ENCODE peak calls at places on chromosome 14, in seven cellular contexts. One of them, this sample, is unnamed.

GRCh38 chr14:50829472-50830043 is 1.4 kb downstream of the NIN start:
- DNase-seq in esophagus squamous epithelium: no peak
- DNase-seq in Panc1: no peak
- DNase-seq in vagina: no peak
- DNase-seq in endodermal cell: no peak
- DNase-seq in HCT116: no peak
- DNase-seq in NT2/D1: no peak
- DNase-seq in this sample: no peak

GRCh38 chr14:63727231-63727735 is 582 bp downstream of the SGPP1 start:
- DNase-seq in HCT116: no peak
- DNase-seq in esophagus squamous epithelium: no peak
- DNase-seq in vagina: no peak
- DNase-seq in endodermal cell: peak; percentile 81
- DNase-seq in Panc1: no peak
- DNase-seq in NT2/D1: peak; percentile 6
- DNase-seq in this sample: peak; percentile 41

GRCh38 chr14:68309121-68309520 is 483.7 kb downstream of the ZFP36L1 start:
- DNase-seq in endodermal cell: no peak
- DNase-seq in vagina: no peak
- DNase-seq in Panc1: no peak
- DNase-seq in NT2/D1: no peak
- DNase-seq in esophagus squamous epithelium: no peak
- DNase-seq in HCT116: no peak
- DNase-seq in this sample: no peak

GRCh38 chr14:26595922-26596721 is 1.7 kb downstream of the NOVA1 start:
- DNase-seq in NT2/D1: no peak
- DNase-seq in esophagus squamous epithelium: no peak
- DNase-seq in endodermal cell: no peak
- DNase-seq in HCT116: no peak
- DNase-seq in vagina: no peak
- DNase-seq in Panc1: no peak
- DNase-seq in this sample: no peak

GRCh38 chr14:66137076-66137475 is 349.1 kb upstream of the CCDC196 start:
- DNase-seq in vagina: no peak
- DNase-seq in Panc1: no peak
- DNase-seq in HCT116: no peak
- DNase-seq in esophagus squamous epithelium: no peak
- DNase-seq in endodermal cell: no peak
- DNase-seq in NT2/D1: no peak
- DNase-seq in this sample: no peak

GRCh38 chr14:21264025-21264801 is 5.0 kb downstream of the HNRNPC start:
- DNase-seq in endodermal cell: no peak
- DNase-seq in esophagus squamous epithelium: no peak
- DNase-seq in NT2/D1: no peak
- DNase-seq in HCT116: no peak
- DNase-seq in Panc1: no peak
- DNase-seq in vagina: no peak
- DNase-seq in this sample: peak; percentile 54

GRCh38 chr14:64721391-64721791 is 17.2 kb downstream of the PLEKHG3 start:
- DNase-seq in endodermal cell: peak; percentile 51
- DNase-seq in esophagus squamous epithelium: no peak
- DNase-seq in Panc1: no peak
- DNase-seq in NT2/D1: no peak
- DNase-seq in HCT116: no peak
- DNase-seq in vagina: no peak
- DNase-seq in this sample: peak; percentile 91

GRCh38 chr14:74592476-74593191 is 19.4 kb downstream of the LTBP2 start:
- DNase-seq in HCT116: no peak
- DNase-seq in endodermal cell: no peak
- DNase-seq in esophagus squamous epithelium: no peak
- DNase-seq in Panc1: no peak
- DNase-seq in vagina: no peak
- DNase-seq in NT2/D1: no peak
- DNase-seq in this sample: no peak

GRCh38 chr14:33480589-33481184 is 470.2 kb downstream of the EGLN3 start:
- DNase-seq in HCT116: no peak
- DNase-seq in Panc1: no peak
- DNase-seq in esophagus squamous epithelium: no peak
- DNase-seq in endodermal cell: no peak
- DNase-seq in NT2/D1: no peak
- DNase-seq in vagina: no peak
- DNase-seq in this sample: no peak

GRCh38 chr14:69288001-69288771 is 28.2 kb downstream of the GALNT16 start:
- DNase-seq in NT2/D1: no peak
- DNase-seq in HCT116: no peak
- DNase-seq in endodermal cell: peak; percentile 58
- DNase-seq in Panc1: no peak
- DNase-seq in esophagus squamous epithelium: no peak
- DNase-seq in vagina: no peak
- DNase-seq in this sample: no peak

GRCh38 chr14:20409226-20409625 is 4.1 kb downstream of the TEP1 start:
- DNase-seq in HCT116: no peak
- DNase-seq in Panc1: no peak
- DNase-seq in endodermal cell: no peak
- DNase-seq in NT2/D1: no peak
- DNase-seq in esophagus squamous epithelium: no peak
- DNase-seq in vagina: no peak
- DNase-seq in this sample: no peak

GRCh38 chr14:65156568-65157366 is 54.5 kb upstream of the MAX start:
- DNase-seq in endodermal cell: no peak
- DNase-seq in esophagus squamous epithelium: no peak
- DNase-seq in HCT116: no peak
- DNase-seq in Panc1: no peak
- DNase-seq in NT2/D1: no peak
- DNase-seq in vagina: no peak
- DNase-seq in this sample: no peak

GRCh38 chr14:73237786-73238261 is 518 bp downstream of the PAPLN start:
- DNase-seq in Panc1: no peak
- DNase-seq in HCT116: no peak
- DNase-seq in esophagus squamous epithelium: no peak
- DNase-seq in vagina: peak; percentile 85
- DNase-seq in endodermal cell: peak; percentile 72
- DNase-seq in NT2/D1: no peak
- DNase-seq in this sample: no peak

GRCh38 chr14:86712176-86712575 is 1182.2 kb downstream of the FLRT2 start:
- DNase-seq in esophagus squamous epithelium: no peak
- DNase-seq in HCT116: no peak
- DNase-seq in NT2/D1: no peak
- DNase-seq in Panc1: no peak
- DNase-seq in vagina: no peak
- DNase-seq in endodermal cell: no peak
- DNase-seq in this sample: no peak

GRCh38 chr14:77867476-77867875 is 67.6 kb downstream of the ADCK1 start:
- DNase-seq in NT2/D1: no peak
- DNase-seq in HCT116: no peak
- DNase-seq in esophagus squamous epithelium: no peak
- DNase-seq in Panc1: no peak
- DNase-seq in endodermal cell: no peak
- DNase-seq in vagina: no peak
- DNase-seq in this sample: no peak

GRCh38 chr14:100223332-100224171 is 15.4 kb upstream of the YY1 start:
- DNase-seq in NT2/D1: no peak
- DNase-seq in vagina: no peak
- DNase-seq in HCT116: no peak
- DNase-seq in Panc1: no peak
- DNase-seq in esophagus squamous epithelium: no peak
- DNase-seq in endodermal cell: peak; percentile 59
- DNase-seq in this sample: no peak

GRCh38 chr14:64293976-64294671 is at the start of gene ESR2:
- DNase-seq in vagina: no peak
- DNase-seq in endodermal cell: peak; percentile 80
- DNase-seq in HCT116: no peak
- DNase-seq in Panc1: no peak
- DNase-seq in esophagus squamous epithelium: no peak
- DNase-seq in NT2/D1: peak; percentile 11
- DNase-seq in this sample: peak; percentile 14

GRCh38 chr14:50860478-50861086 is 11.3 kb upstream of the ABHD12B start:
- DNase-seq in endodermal cell: peak; percentile 96
- DNase-seq in vagina: no peak
- DNase-seq in HCT116: peak; percentile 71
- DNase-seq in Panc1: peak; percentile 42
- DNase-seq in NT2/D1: peak; percentile 51
- DNase-seq in esophagus squamous epithelium: peak; percentile 3
- DNase-seq in this sample: peak; percentile 74

DNA sequence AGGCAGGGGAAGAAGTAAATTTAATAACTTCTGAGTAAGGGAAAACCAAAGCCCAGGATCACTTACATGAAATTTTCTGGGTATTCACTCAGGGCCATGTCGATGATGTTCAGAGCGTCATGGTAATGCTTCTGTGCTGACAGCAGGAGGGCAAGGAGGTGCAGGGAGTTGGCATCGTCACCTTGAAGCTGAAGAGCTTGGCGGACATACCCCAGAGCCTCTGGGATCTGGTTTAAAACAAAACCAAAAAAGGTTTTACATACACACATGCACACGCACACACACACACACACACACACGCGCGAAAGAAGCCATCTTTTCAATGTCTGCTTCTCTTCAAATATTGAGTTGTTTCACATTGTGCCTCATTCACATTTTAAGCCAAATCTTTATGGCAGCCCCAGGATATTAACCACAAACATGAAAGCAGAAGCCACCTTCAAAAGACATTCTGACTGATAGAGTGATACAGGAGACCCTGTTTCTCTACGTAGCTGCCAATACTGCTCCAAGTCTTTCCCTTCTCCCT is 172.2 kb downstream of the TTC7B start:
- DNase-seq in NT2/D1: no peak
- DNase-seq in endodermal cell: no peak
- DNase-seq in esophagus squamous epithelium: no peak
- DNase-seq in Panc1: no peak
- DNase-seq in HCT116: no peak
- DNase-seq in vagina: no peak
- DNase-seq in this sample: no peak
- H3K4me1 ChIP-seq in NT2/D1: peaks cover 8% of the 10 kb centered on the region
- H3K4me1 ChIP-seq in endodermal cell: peaks cover 42% of the 10 kb centered on the region
- H3K4me1 ChIP-seq in esophagus squamous epithelium: peaks cover 35% of the 10 kb centered on the region
- H3K4me1 ChIP-seq in Panc1: no peaks in the 10 kb centered on the region
- H3K4me1 ChIP-seq in HCT116: peaks cover 29% of the 10 kb centered on the region
- H3K4me1 ChIP-seq in vagina: peaks cover 9% of the 10 kb centered on the region
- H3K4me1 ChIP-seq in this sample: peaks cover 40% of the 10 kb centered on the region

GRCh38 chr14:102252834-102253801 is 51.8 kb downstream of the MOK start:
- DNase-seq in NT2/D1: no peak
- DNase-seq in HCT116: no peak
- DNase-seq in endodermal cell: no peak
- DNase-seq in esophagus squamous epithelium: no peak
- DNase-seq in Panc1: no peak
- DNase-seq in vagina: no peak
- DNase-seq in this sample: no peak
- H3K4me3 ChIP-seq in NT2/D1: no peak overlapping the region
- H3K4me3 ChIP-seq in HCT116: no peak overlapping the region
- H3K4me3 ChIP-seq in endodermal cell: no peak overlapping the region
- H3K4me3 ChIP-seq in esophagus squamous epithelium: no peak overlapping the region
- H3K4me3 ChIP-seq in Panc1: no peak overlapping the region
- H3K4me3 ChIP-seq in vagina: no peak overlapping the region
- H3K4me3 ChIP-seq in this sample: no peak overlapping the region

GRCh38 chr14:105901226-105901625 is 374.8 kb downstream of the TMEM121 start:
- DNase-seq in endodermal cell: no peak
- DNase-seq in vagina: no peak
- DNase-seq in esophagus squamous epithelium: no peak
- DNase-seq in NT2/D1: no peak
- DNase-seq in Panc1: no peak
- DNase-seq in HCT116: no peak
- DNase-seq in this sample: no peak

GRCh38 chr14:105900398-105901160 is 374.2 kb downstream of the TMEM121 start:
- DNase-seq in HCT116: no peak
- DNase-seq in vagina: no peak
- DNase-seq in esophagus squamous epithelium: no peak
- DNase-seq in NT2/D1: no peak
- DNase-seq in endodermal cell: no peak
- DNase-seq in Panc1: no peak
- DNase-seq in this sample: no peak

GRCh38 chr14:105899071-105899641 is 372.8 kb downstream of the TMEM121 start:
- DNase-seq in Panc1: no peak
- DNase-seq in esophagus squamous epithelium: no peak
- DNase-seq in NT2/D1: no peak
- DNase-seq in HCT116: no peak
- DNase-seq in endodermal cell: no peak
- DNase-seq in vagina: no peak
- DNase-seq in this sample: no peak

GRCh38 chr14:105898482-105899010 is 372.2 kb downstream of the TMEM121 start:
- DNase-seq in HCT116: no peak
- DNase-seq in vagina: no peak
- DNase-seq in endodermal cell: no peak
- DNase-seq in NT2/D1: no peak
- DNase-seq in esophagus squamous epithelium: no peak
- DNase-seq in Panc1: no peak
- DNase-seq in this sample: no peak

DNA sequence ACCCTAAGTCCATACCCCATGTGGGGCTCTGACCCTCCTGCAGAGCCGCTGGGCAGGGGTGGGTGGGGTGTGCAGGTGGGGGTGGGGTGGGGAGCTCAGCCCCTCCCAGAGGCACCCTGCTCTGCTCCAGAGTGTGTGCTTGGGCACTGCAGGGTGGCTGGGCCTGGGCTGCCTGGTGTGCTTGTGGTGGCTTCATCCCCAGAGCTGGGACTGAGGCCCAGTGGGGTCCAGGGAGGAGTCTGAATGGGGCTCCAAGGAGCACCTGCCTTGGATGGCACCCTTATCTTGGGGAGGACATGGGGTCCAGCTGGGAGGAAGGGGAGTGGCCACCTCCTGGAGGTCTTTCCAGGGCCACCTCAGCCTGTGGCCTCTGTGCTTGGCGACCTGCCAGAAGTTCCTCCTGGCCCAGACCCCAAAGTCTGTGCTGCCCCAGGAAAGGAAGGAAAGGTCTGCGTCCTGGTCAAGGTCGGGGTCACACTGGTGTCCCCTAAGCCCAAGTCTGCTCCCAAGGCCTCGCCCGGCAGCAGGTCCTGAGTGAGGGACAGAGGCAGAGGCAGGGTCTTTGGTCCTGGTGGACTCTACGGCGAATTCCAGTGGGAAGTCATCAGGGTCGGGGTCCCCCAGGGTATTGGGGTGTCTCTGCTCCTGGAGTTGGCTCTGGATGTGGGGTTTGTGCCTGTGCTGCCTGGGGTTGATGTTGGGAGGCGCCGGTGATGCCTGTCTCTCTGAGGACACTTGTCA is 373.4 kb downstream of the TMEM121 start:
- DNase-seq in Panc1: no peak
- DNase-seq in NT2/D1: no peak
- DNase-seq in HCT116: no peak
- DNase-seq in vagina: no peak
- DNase-seq in esophagus squamous epithelium: no peak
- DNase-seq in endodermal cell: no peak
- DNase-seq in this sample: no peak
- H3K9me3 ChIP-seq in Panc1: no peaks in the 10 kb centered on the region
- H3K9me3 ChIP-seq in NT2/D1: no peaks in the 10 kb centered on the region
- H3K9me3 ChIP-seq in HCT116: no peaks in the 10 kb centered on the region
- H3K9me3 ChIP-seq in vagina: no peaks in the 10 kb centered on the region
- H3K9me3 ChIP-seq in esophagus squamous epithelium: no peaks in the 10 kb centered on the region
- H3K9me3 ChIP-seq in endodermal cell: peaks cover 4% of the 10 kb centered on the region
- H3K9me3 ChIP-seq in this sample: peaks cover 4% of the 10 kb centered on the region

DNA sequence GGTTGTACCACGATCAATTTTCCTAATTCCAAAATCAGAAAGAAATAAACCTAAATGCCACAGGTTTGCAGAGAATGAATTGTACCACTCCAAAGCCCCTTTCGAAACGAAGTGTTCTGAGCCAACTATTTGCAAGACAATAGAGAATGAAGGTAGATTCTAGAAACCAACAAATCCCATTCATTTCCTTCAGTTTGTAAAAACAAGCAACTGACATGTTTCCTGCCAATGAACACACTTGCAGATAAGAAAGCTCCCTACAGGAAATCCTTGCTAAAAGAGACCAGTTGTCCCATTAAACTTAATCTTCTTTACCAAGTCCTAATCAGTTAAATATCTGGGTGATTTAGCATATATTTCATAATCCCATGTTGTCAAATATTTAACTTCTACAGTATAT is 198.4 kb upstream of the FOXN3 start:
- DNase-seq in vagina: no peak
- DNase-seq in Panc1: no peak
- DNase-seq in HCT116: no peak
- DNase-seq in NT2/D1: no peak
- DNase-seq in esophagus squamous epithelium: no peak
- DNase-seq in endodermal cell: no peak
- DNase-seq in this sample: no peak
- H3K4me1 ChIP-seq in vagina: peaks cover 31% of the 10 kb centered on the region
- H3K4me1 ChIP-seq in Panc1: no peaks in the 10 kb centered on the region
- H3K4me1 ChIP-seq in HCT116: peaks cover 14% of the 10 kb centered on the region
- H3K4me1 ChIP-seq in NT2/D1: no peaks in the 10 kb centered on the region
- H3K4me1 ChIP-seq in esophagus squamous epithelium: peaks cover 49% of the 10 kb centered on the region
- H3K4me1 ChIP-seq in endodermal cell: peaks cover 14% of the 10 kb centered on the region
- H3K4me1 ChIP-seq in this sample: peaks cover 26% of the 10 kb centered on the region

This sample was measured in SJSA1.